ENCODE peak calls at places on chromosomes 13 and 19, in six cellular contexts. L is PC-3, C is fibroblast of mammary gland, Z is RWPE2, O is LNCaP clone FGC, X is fibroblast of pulmonary artery. J is an unnamed sample.

GRCh38 chr19:44580366-44580895 is 32.9 kb upstream of the IGSF23 start:
- DNase-seq in C (no peak), Z (no peak), X (no peak), O (no peak), L (no peak), J (no peak)

GRCh38 chr19:42606660-42607351 is 12.1 kb upstream of the CEACAM8 start:
- DNase-seq in C (peak; percentile 40), Z (no peak), L (peak; percentile 80), O (peak; percentile 14), X (peak; percentile 33), J (peak; percentile 26)

GRCh38 chr19:55441319-55441691 is 1.8 kb downstream of the SHISA7 start:
- DNase-seq in L (no peak), C (no peak), X (no peak), O (no peak), Z (no peak), J (no peak)

GRCh38 chr13:113798200-113798811 is 39.3 kb downstream of the TMEM255B start:
- DNase-seq in X (no peak), Z (no peak), L (no peak), C (no peak), O (no peak), J (no peak)

GRCh38 chr13:30145709-30146367 is 161.5 kb downstream of the KATNAL1 start:
- DNase-seq in X (no peak), Z (no peak), O (no peak), L (no peak), C (no peak), J (no peak)

GRCh38 chr19:31461814-31462539 is 112.7 kb upstream of the TSHZ3 start:
- DNase-seq in Z (no peak), X (peak; percentile 58), L (no peak), O (no peak), C (peak; percentile 48), J (no peak)

GRCh38 chr13:104461049-104461448 is 1394.8 kb upstream of the SLC10A2 start:
- DNase-seq in Z (no peak), L (no peak), X (no peak), C (no peak), O (no peak), J (no peak)

GRCh38 chr19:33512580-33513137 is 8.9 kb downstream of the PEPD start:
- DNase-seq in X (no peak), O (no peak), C (no peak), L (no peak), Z (no peak), J (no peak)

GRCh38 chr13:110706570-110707378 is 858 bp upstream of the CARS2 start:
- DNase-seq in L (no peak), X (no peak), C (no peak), Z (no peak), O (no peak), J (no peak)

GRCh38 chr19:7993560-7993959 is 11.9 kb downstream of the ELAVL1 start:
- DNase-seq in C (no peak), L (no peak), Z (no peak), X (no peak), O (no peak), J (no peak)

GRCh38 chr13:101003566-101003965 is 329.0 kb upstream of the TMTC4 start:
- DNase-seq in L (no peak), O (no peak), C (no peak), X (no peak), Z (no peak), J (no peak)

GRCh38 chr19:49017666-49018351 is 918 bp upstream of the LHB start:
- DNase-seq in C (peak; percentile 48), X (peak; percentile 49), L (peak; percentile 59), Z (peak; percentile 66), O (no peak), J (peak; percentile 26)

GRCh38 chr13:48050550-48050949 is 13.0 kb downstream of the NUDT15 start:
- DNase-seq in X (no peak), O (no peak), Z (no peak), C (no peak), L (no peak), J (no peak)

GRCh38 chr13:112132142-112132541 is 65.2 kb downstream of the SOX1 start:
- DNase-seq in O (no peak), C (no peak), L (no peak), X (no peak), Z (no peak), J (no peak)

GRCh38 chr13:112849500-112849899 is 119.5 kb upstream of the MCF2L start:
- DNase-seq in O (peak; percentile 54), X (no peak), Z (peak; percentile 45), L (peak; percentile 43), C (peak; percentile 10), J (no peak)

GRCh38 chr13:44103721-44104490 is 224.2 kb downstream of the LACC1 start:
- DNase-seq in L (no peak), X (no peak), Z (no peak), O (no peak), C (no peak), J (no peak)

GRCh38 chr19:39131255-39131755 is 5.7 kb downstream of the PAK4 start:
- DNase-seq in Z (no peak), L (no peak), O (no peak), X (peak; percentile 34), C (peak; percentile 22), J (no peak)

GRCh38 chr13:39777527-39778061 is 122.1 kb downstream of the COG6 start:
- DNase-seq in C (peak; percentile 98), Z (no peak), X (peak; percentile 87), L (peak; percentile 86), O (no peak), J (peak; percentile 83)

GRCh38 chr19:14410054-14410774 is 8.9 kb downstream of the DDX39A start:
- DNase-seq in C (no peak), O (no peak), Z (no peak), L (no peak), X (no peak), J (no peak)
- H3K4me3 ChIP-seq in C (no peak overlapping the region), O (no peak overlapping the region), Z (no peak overlapping the region), L (no peak overlapping the region), X (no peak overlapping the region), J (no peak overlapping the region)

GRCh38 chr13:33349996-33350826 is 64.7 kb upstream of the STARD13 start:
- DNase-seq in L (peak; percentile 37), X (peak; percentile 52), C (peak; percentile 40), O (no peak), Z (no peak), J (no peak)

GRCh38 chr13:33347866-33348265 is 62.3 kb upstream of the STARD13 start:
- DNase-seq in C (no peak), X (no peak), Z (no peak), L (no peak), O (no peak), J (no peak)

GRCh38 chr13:33351324-33351723 is 65.8 kb upstream of the STARD13 start:
- DNase-seq in L (peak; percentile 55), O (no peak), X (peak; percentile 77), Z (no peak), C (peak; percentile 76), J (no peak)

GRCh38 chr13:33348366-33348765 is 62.8 kb upstream of the STARD13 start:
- DNase-seq in X (peak; percentile 42), C (peak; percentile 58), L (peak; percentile 62), O (no peak), Z (no peak), J (no peak)

DNA sequence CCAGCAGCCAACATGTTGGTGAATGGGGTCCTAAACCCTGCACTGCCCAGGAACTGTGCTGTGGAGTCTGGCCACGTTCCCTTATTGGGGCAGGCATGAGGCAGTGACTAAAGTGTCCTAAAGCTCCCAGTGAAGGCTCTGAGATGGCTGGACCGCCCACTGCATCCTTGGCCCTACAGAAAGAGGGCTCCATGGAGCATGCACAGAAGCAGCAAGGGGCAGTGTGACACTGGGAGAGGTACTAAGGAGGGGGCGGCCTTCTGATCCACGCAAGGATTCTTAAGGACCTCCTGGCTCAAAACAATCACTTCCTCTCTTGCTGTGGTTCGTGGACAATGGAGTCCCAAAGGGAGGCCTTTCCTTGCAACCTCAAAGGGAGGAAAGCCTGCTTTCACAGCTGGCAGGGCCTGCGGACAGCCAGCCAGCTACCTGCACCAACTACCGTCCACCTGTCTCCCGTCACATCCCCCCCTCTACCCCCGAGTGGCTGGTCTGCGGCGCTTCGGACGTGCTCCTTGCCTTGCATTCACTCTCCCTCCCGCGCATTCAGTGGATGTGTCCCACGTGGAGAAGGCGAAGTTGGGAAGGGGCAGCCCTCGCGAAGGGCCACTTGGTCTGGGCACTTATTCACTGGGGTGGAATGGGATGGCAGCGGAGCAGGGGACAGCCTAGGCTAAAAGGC is 63.9 kb upstream of the STARD13 start:
- DNase-seq in O (no peak), X (no peak), L (peak; percentile 43), Z (no peak), C (peak; percentile 27), J (no peak)
- TF ChIP-seq CTCF in O (no peak), X (no peak), L (peak; percentile 15), Z (no peak), C (no peak), J (no peak)

GRCh38 chr19:22261596-22261995 is 24.6 kb upstream of the ZNF729 start:
- DNase-seq in X (no peak), O (no peak), C (no peak), Z (no peak), L (no peak), J (no peak)
- H3K4me3 ChIP-seq in X (no peak overlapping the region), O (no peak overlapping the region), C (no peak overlapping the region), Z (no peak overlapping the region), L (no peak overlapping the region), J (no peak overlapping the region)

GRCh38 chr19:51668167-51668566 is 21.5 kb upstream of the SIGLEC14 start:
- DNase-seq in L (no peak), O (no peak), Z (no peak), C (no peak), X (no peak), J (no peak)
- TF ChIP-seq CTCF in L (no peak), O (no peak), Z (no peak), C (no peak), X (no peak), J (no peak)